ENCODE peak calls at places on chromosomes 4 and X, in four cellular contexts. N, T, H and X are unnamed samples.

GRCh38 chr4:150769235-150769634 is 187.3 kb downstream of the MAB21L2 start:
- DNase-seq in H (peak; percentile 16), T (no peak), N (peak; percentile 67), X (no peak)

GRCh38 chr4:88208146-88208545 is 49.7 kb upstream of the ABCG2 start:
- DNase-seq in H (no peak), T (no peak), N (no peak), X (no peak)

GRCh38 chr4:164536829-164537228 is 217.1 kb upstream of the SMIM31 start:
- DNase-seq in H (no peak), T (no peak), N (peak; percentile 2), X (no peak)

GRCh38 chr4:61507091-61507490 is 307.0 kb downstream of the ADGRL3 start:
- DNase-seq in T (no peak), N (no peak), H (no peak), X (no peak)

GRCh38 chr4:128521634-128522253 is 234.1 kb upstream of the PGRMC2 start:
- DNase-seq in T (no peak), H (peak; percentile 28), N (peak; percentile 7), X (no peak)

GRCh38 chrX:57286507-57287251 is at the start of gene FAAH2:
- DNase-seq in T (peak; percentile 23), N (peak; percentile 57), H (peak; percentile 7), X (no peak)

GRCh38 chr4:24056258-24056657 is 166.4 kb upstream of the PPARGC1A start:
- DNase-seq in T (no peak), N (no peak), H (no peak), X (no peak)

GRCh38 chrX:70168238-70169188 is 8.8 kb upstream of the DGAT2L6 start:
- DNase-seq in N (peak; percentile 25), H (peak; percentile 48), T (no peak), X (peak; percentile 22)

GRCh38 chr4:174041555-174042110 is 241.8 kb downstream of the FBXO8 start:
- DNase-seq in H (no peak), N (no peak), T (no peak), X (no peak)

GRCh38 chrX:7330971-7331746 is 183.2 kb upstream of the PUDP start:
- DNase-seq in N (no peak), T (no peak), H (no peak), X (no peak)

GRCh38 chrX:21813612-21814368 is 25.6 kb upstream of the MBTPS2 start:
- DNase-seq in H (no peak), T (no peak), N (no peak), X (no peak)

GRCh38 chr4:168475745-168476144 is 4.5 kb downstream of the DDX60L start:
- DNase-seq in H (no peak), N (no peak), T (no peak), X (no peak)

GRCh38 chrX:1097328-1097727 is 115.1 kb downstream of the CRLF2 start:
- DNase-seq in N (no peak), T (no peak), H (no peak), X (no peak)

GRCh38 chr4:2756691-2757350 is 685 bp upstream of the TNIP2 start:
- DNase-seq in N (no peak), H (no peak), T (no peak), X (no peak)

GRCh38 chrX:151754042-151754419 is 19.5 kb downstream of the CNGA2 start:
- DNase-seq in T (no peak), H (no peak), N (no peak), X (no peak)

GRCh38 chr4:153514001-153514526 is 47.9 kb downstream of the TMEM131L start:
- DNase-seq in H (no peak), T (no peak), N (no peak), X (no peak)

GRCh38 chr4:91319869-91320268 is 983.9 kb upstream of the GRID2 start:
- DNase-seq in H (no peak), T (no peak), N (no peak), X (no peak)

GRCh38 chrX:39953879-39954278 is 143.9 kb downstream of the BCOR start:
- DNase-seq in T (no peak), H (peak; percentile 24), N (peak; percentile 88), X (peak; percentile 41)

GRCh38 chrX:108131471-108131870 is 39.9 kb downstream of the ATG4A start:
- DNase-seq in H (peak; percentile 5), N (no peak), T (no peak), X (no peak)

GRCh38 chrX:69324851-69325250 is 159.6 kb upstream of the PJA1 start:
- DNase-seq in N (no peak), T (no peak), H (peak; percentile 1), X (no peak)

GRCh38 chr4:13476915-13477314 is 7.2 kb downstream of the RAB28 start:
- DNase-seq in H (no peak), T (no peak), N (no peak), X (no peak)

GRCh38 chr4:17324431-17324830 is 187.5 kb downstream of the QDPR start:
- DNase-seq in H (peak; percentile 58), T (no peak), N (peak; percentile 12), X (peak; percentile 51)

GRCh38 chr4:121898150-121898549 is 27.9 kb upstream of the BBS7 start:
- DNase-seq in H (no peak), T (no peak), N (no peak), X (no peak)

GRCh38 chr4:121900132-121900983 is 30.1 kb upstream of the BBS7 start:
- DNase-seq in N (peak; percentile 45), T (peak; percentile 12), H (peak; percentile 59), X (peak; percentile 61)
- TF ChIP-seq FOXM1 in N (no peak), T (no peak), H (no peak), X (no peak)

GRCh38 chr4:74654230-74654681 is 140.1 kb downstream of the BTC start:
- DNase-seq in H (no peak), N (peak; percentile 97), T (peak; percentile 21), X (no peak)
- TF ChIP-seq SP1 in H (no peak), N (no peak), T (no peak), X (no peak)

GRCh38 chr4:4601803-4602369 is 60.0 kb upstream of the STX18 start:
- DNase-seq in N (no peak), H (no peak), T (no peak), X (no peak)

GRCh38 chr4:4599886-4600285 is 58.0 kb upstream of the STX18 start:
- DNase-seq in N (no peak), T (no peak), H (no peak), X (no peak)

GRCh38 chr4:4596720-4597119 is 54.9 kb upstream of the STX18 start:
- DNase-seq in T (no peak), H (no peak), N (no peak), X (no peak)

GRCh38 chr4:4602468-4602867 is 60.6 kb upstream of the STX18 start:
- DNase-seq in N (no peak), T (no peak), H (no peak), X (no peak)

DNA sequence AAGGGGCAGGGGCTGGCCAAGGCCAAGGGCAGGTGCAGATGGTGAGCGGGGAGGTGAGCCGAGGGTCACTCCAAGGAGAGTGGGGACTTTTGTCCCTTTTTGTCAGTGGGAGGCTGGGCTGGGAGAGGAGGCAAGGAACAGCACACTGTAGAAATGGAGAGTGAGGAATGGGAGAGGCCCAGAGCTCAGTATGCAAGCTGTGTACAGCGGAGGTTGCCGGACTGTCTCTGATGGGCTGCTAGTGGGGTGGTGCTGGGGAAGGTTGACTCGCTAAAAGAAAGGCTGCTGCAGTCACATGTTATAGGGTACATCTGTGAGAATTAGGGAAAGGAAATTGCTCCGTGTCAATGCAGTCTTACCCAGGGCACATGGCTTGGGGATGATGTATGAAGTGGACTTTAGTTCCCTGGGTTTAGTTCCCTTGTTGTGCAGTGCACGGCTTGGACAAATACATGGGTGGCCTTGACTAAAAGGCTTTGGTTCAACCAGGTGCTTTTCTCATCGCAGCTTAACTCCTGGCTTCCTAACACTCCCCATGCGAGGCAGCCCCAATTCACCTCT is 57.1 kb upstream of the STX18 start:
- DNase-seq in H (no peak), T (no peak), N (peak; percentile 79), X (no peak)
- TF ChIP-seq FOXM1 in H (no peak), T (no peak), N (no peak), X (no peak)

GRCh38 chrX:10972731-10973130 is 138.4 kb upstream of the HCCS start:
- DNase-seq in H (no peak), N (no peak), T (no peak), X (no peak)
- TF ChIP-seq SP1 in H (no peak), N (no peak), T (no peak), X (no peak)

GRCh38 chrX:63470506-63470905 is 119.4 kb upstream of the SPIN4 start:
- DNase-seq in T (no peak), N (no peak), H (no peak), X (no peak)

GRCh38 chrX:63471004-63471403 is 119.9 kb upstream of the SPIN4 start:
- DNase-seq in H (no peak), N (no peak), T (no peak), X (no peak)

DNA sequence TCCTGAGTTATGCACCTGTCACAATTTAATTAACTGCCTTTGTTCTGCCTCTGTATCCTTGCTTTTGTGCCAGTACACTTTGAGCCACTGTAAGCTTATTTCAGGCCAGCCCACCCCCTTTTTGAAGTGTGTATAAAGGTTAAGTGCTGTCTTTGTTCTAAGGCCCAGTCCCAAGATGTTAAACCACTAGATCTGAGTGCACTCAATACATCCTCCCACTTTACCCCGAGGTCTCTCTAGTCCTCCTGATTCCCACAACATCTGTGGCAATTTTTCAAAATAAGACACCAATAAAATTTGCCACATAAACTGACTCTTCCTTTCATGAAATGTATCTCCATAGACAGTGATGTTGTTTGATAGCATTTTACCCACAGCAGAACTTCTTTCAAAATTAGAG is 124.1 kb upstream of the SPIN4 start:
- DNase-seq in T (no peak), N (no peak), H (peak; percentile 2), X (no peak)
- TF ChIP-seq FOXM1 in T (no peak), N (no peak), H (no peak), X (no peak)

GRCh38 chr4:75916091-75916661 is 13.9 kb upstream of the PPEF2 start:
- DNase-seq in T (no peak), N (peak; percentile 25), H (peak; percentile 55), X (peak; percentile 62)
- TF ChIP-seq SP1 in T (no peak), N (no peak), H (no peak), X (no peak)